ENCODE peak calls at places on chromosomes 16 and 17, in nine cellular contexts. D, H, A, C, T, F, U, M and P are unnamed samples.

GRCh38 chr16:1789643-1790045 is 3.9 kb downstream of the IGFALS start:
- DNase-seq in A (no peak), C (no peak), H (no peak), D (no peak), T (no peak), F (no peak), U (no peak), M (peak), P (no peak)

GRCh38 chr17:78411241-78411855 is 32.9 kb downstream of the PGS1 start:
- DNase-seq in M (peak), C (no peak), H (no peak), D (no peak), T (no peak), A (no peak), F (no peak), U (no peak), P (no peak)

GRCh38 chr16:86089986-86090385 is 191.0 kb downstream of the IRF8 start:
- DNase-seq in C (no peak), T (no peak), H (no peak), M (no peak), D (no peak), U (no peak), A (no peak), F (no peak), P (no peak)

GRCh38 chr17:43456661-43457361 is 27.0 kb upstream of the DHX8 start:
- DNase-seq in A (peak), F (peak), T (peak), U (no peak), C (peak), D (peak), H (peak), M (peak), P (no peak)

GRCh38 chr17:10698116-10698818 is 873 bp downstream of the ADPRM start:
- DNase-seq in C (peak), U (no peak), M (peak), F (peak), D (peak), T (peak), H (no peak), A (peak), P (no peak)

GRCh38 chr17:1216209-1216937 is 36.6 kb upstream of the ABR start:
- DNase-seq in D (no peak), T (no peak), M (peak), F (no peak), C (no peak), A (no peak), U (no peak), H (no peak), P (no peak)

GRCh38 chr17:68705331-68706166 is 104.4 kb upstream of the FAM20A start:
- DNase-seq in F (no peak), C (peak), U (no peak), M (peak), A (peak), D (no peak), H (peak), T (peak), P (no peak)

GRCh38 chr17:19460695-19461094 is 49.7 kb downstream of the RNF112 start:
- DNase-seq in A (no peak), D (no peak), U (no peak), T (no peak), H (no peak), C (no peak), F (peak), M (no peak), P (no peak)

GRCh38 chr17:32461853-32462617 is 17.7 kb downstream of the PSMD11 start:
- DNase-seq in H (no peak), F (no peak), A (peak), M (peak), D (peak), C (peak), U (peak), T (peak), P (no peak)

GRCh38 chr17:75739801-75740200 is 18.5 kb downstream of the ITGB4 start:
- DNase-seq in T (no peak), D (no peak), A (no peak), C (no peak), H (no peak), M (no peak), U (no peak), F (no peak), P (no peak)

GRCh38 chr16:11618107-11618717 is 31.5 kb upstream of the LITAF start:
- DNase-seq in A (no peak), M (no peak), U (no peak), F (no peak), H (no peak), C (no peak), D (no peak), T (no peak), P (no peak)

GRCh38 chr16:83851473-83851872 is 43.7 kb downstream of the HSBP1 start:
- DNase-seq in U (no peak), C (no peak), H (no peak), A (no peak), M (no peak), D (no peak), F (no peak), T (no peak), P (no peak)

GRCh38 chr16:49855822-49856740 is at the start of gene ZNF423:
- DNase-seq in D (no peak), M (peak), H (no peak), T (no peak), C (no peak), U (no peak), A (no peak), F (no peak), P (no peak)

GRCh38 chr16:63467513-63467912 is 1431.3 kb upstream of the CDH8 start:
- DNase-seq in D (no peak), U (no peak), H (no peak), C (no peak), T (no peak), M (no peak), A (no peak), F (no peak), P (no peak)

GRCh38 chr17:60631119-60631518 is 31.1 kb downstream of the PPM1D start:
- DNase-seq in U (no peak), T (peak), C (no peak), D (no peak), A (no peak), F (no peak), M (no peak), H (no peak), P (no peak)

GRCh38 chr16:76535-77272 is 1.3 kb upstream of the MPG start:
- DNase-seq in C (peak), H (no peak), U (no peak), D (peak), F (peak), T (peak), A (peak), M (peak), P (peak)

GRCh38 chr16:53065436-53066165 is 10.8 kb downstream of the CHD9 start:
- DNase-seq in H (no peak), T (no peak), C (no peak), F (no peak), D (no peak), A (no peak), M (no peak), U (no peak), P (no peak)

GRCh38 chr17:48002208-48002919 is 31.5 kb downstream of the CDK5RAP3 start:
- DNase-seq in U (no peak), F (no peak), D (peak), A (peak), C (peak), T (peak), H (peak), M (peak), P (no peak)

GRCh38 chr17:7403043-7403901 is 625 bp downstream of the TMEM256 start:
- DNase-seq in D (peak), T (peak), A (no peak), F (peak), C (no peak), H (no peak), M (peak), U (no peak), P (peak)

GRCh38 chr17:19345067-19345460 is 17.5 kb downstream of the B9D1 start:
- DNase-seq in A (no peak), C (no peak), F (no peak), M (peak), H (no peak), T (no peak), D (no peak), U (no peak), P (no peak)

GRCh38 chr16:1466054-1466453 is 8.8 kb downstream of the CLCN7 start:
- DNase-seq in F (no peak), A (no peak), M (no peak), C (no peak), D (no peak), T (no peak), U (no peak), H (no peak), P (no peak)

GRCh38 chr17:31917065-31917529 is 15.6 kb upstream of the UTP6 start:
- DNase-seq in U (no peak), M (peak), A (no peak), C (no peak), H (no peak), D (no peak), T (no peak), F (no peak), P (no peak)

GRCh38 chr16:15548482-15548891 is 94.5 kb downstream of the MARF1 start:
- DNase-seq in U (no peak), T (peak), C (peak), M (no peak), D (peak), A (no peak), H (no peak), F (no peak), P (no peak)

GRCh38 chr17:61579961-61580360 is 11.1 kb downstream of the NACA2 start:
- DNase-seq in M (no peak), D (peak), H (no peak), F (no peak), A (no peak), T (no peak), C (peak), U (no peak), P (no peak)

GRCh38 chr17:72056727-72057290 is 64.0 kb upstream of the SOX9 start:
- DNase-seq in H (no peak), T (no peak), M (no peak), D (no peak), C (no peak), F (no peak), U (no peak), A (no peak), P (no peak)

GRCh38 chr16:88713568-88714419 is 7.5 kb downstream of the CTU2 start:
- DNase-seq in C (peak), A (peak), F (no peak), D (no peak), H (no peak), T (no peak), M (peak), U (no peak), P (no peak)

GRCh38 chr16:89949121-89949742 is 677 bp downstream of the DEF8 start:
- DNase-seq in D (no peak), H (no peak), U (no peak), C (no peak), F (no peak), M (peak), A (no peak), T (no peak), P (no peak)

GRCh38 chr16:89952551-89952950 is 4.0 kb downstream of the DEF8 start:
- DNase-seq in A (no peak), C (no peak), F (no peak), U (no peak), H (no peak), D (no peak), M (peak), T (no peak), P (no peak)

GRCh38 chr16:89951509-89951908 is 3.0 kb downstream of the DEF8 start:
- DNase-seq in H (no peak), F (no peak), T (no peak), A (no peak), U (no peak), M (no peak), C (no peak), D (no peak), P (no peak)

GRCh38 chr16:89952049-89952448 is 3.5 kb downstream of the DEF8 start:
- DNase-seq in D (no peak), F (no peak), M (peak), H (no peak), T (no peak), U (no peak), A (no peak), C (no peak), P (no peak)

DNA sequence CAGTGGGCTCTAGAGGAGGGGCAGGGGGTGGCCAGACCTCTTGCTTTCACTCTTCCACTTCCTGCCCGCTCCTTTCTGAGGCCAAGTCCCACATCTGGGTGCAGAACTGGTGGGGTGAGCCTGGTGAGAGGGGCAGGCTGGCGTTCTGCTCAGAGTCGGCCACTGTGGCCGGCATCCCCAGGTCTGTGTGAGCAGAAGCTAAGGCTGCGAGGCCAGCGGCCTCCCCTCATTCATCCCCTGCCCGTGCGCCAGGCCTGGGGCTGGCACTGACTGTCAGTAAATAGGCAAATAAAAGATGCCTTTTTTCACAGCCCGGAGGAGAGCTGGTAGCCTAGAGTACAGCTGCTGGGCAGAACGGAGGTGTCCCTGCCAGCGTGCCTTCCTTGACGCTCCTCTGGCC is 1.2 kb downstream of the DEF8 start:
- DNase-seq in T (no peak), F (no peak), H (no peak), D (no peak), M (peak), C (no peak), A (no peak), U (no peak), P (no peak)
- H3K4me3 ChIP-seq in T (peak), F (peak), H (peak), D (peak), M (peak), C (peak), A (peak), U (no peak), P (peak)

DNA sequence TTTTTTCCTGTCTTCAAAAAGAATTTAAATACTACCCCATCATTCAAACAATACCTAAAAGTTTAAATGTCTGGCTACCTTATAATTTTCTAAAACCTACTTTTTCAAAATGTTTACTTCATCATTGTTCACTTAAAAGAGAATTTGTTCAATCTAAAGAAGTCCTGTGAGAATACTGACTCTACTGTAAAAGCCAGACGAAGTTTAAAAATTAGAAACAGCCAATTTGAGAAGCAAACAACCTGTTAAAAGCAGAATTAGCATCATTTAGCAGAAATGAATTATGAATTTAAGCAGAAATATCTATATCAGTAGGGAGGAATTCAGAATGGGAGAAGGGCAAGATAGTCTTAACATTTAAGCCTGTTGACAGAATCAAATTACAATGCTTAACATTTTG is 2.1 kb downstream of the SKA2 start:
- DNase-seq in D (no peak), H (no peak), U (no peak), A (peak), C (no peak), T (no peak), M (no peak), F (no peak), P (no peak)
- H3K4me3 ChIP-seq in D (peak), H (peak), U (no peak), A (no peak), C (no peak), T (peak), M (peak), F (no peak), P (no peak)

GRCh38 chr16:72990003-72990521 is 57.9 kb downstream of the ZFHX3 start:
- DNase-seq in F (peak), A (peak), C (peak), U (no peak), H (peak), T (peak), M (peak), D (no peak), P (peak)

GRCh38 chr16:72991211-72991610 is 56.7 kb downstream of the ZFHX3 start:
- DNase-seq in U (no peak), A (peak), M (no peak), D (no peak), H (no peak), C (no peak), T (no peak), F (no peak), P (no peak)

GRCh38 chr16:72991645-72992044 is 56.3 kb downstream of the ZFHX3 start:
- DNase-seq in U (no peak), T (no peak), A (no peak), C (no peak), M (no peak), H (no peak), D (no peak), F (no peak), P (no peak)

GRCh38 chr16:72989203-72989991 is 58.5 kb downstream of the ZFHX3 start:
- DNase-seq in D (no peak), A (peak), C (peak), H (peak), F (peak), U (no peak), M (peak), T (peak), P (no peak)

DNA sequence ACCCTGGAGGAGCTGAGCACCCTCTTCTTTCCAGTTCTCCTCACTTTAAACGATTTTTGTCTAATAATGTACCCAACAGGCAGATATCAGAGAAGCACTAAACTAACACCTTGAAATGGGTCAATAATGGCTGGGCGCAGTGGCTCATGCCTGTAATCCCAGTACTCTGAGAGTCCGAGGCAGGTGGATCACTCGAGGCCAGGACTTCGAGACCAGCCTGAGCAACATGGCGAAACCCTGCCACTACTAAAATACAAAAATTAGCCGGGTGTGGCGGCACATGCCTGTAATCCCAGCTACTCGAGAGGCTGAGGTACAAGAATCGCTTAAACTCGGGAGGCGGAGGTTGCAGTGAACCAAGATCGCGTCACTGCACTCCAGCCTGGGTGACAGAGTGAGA is 57.4 kb downstream of the ZFHX3 start:
- DNase-seq in T (no peak), F (no peak), U (no peak), A (no peak), H (no peak), C (no peak), D (no peak), M (no peak), P (no peak)
- H3K4me3 ChIP-seq in T (no peak), F (peak), U (no peak), A (no peak), H (peak), C (no peak), D (no peak), M (peak), P (peak)

GRCh38 chr16:4321286-4322120 is 5.6 kb downstream of the GLIS2 start:
- DNase-seq in U (no peak), H (no peak), C (no peak), T (no peak), F (no peak), D (no peak), A (no peak), M (peak), P (no peak)
- H3K4me3 ChIP-seq in U (no peak), H (no peak), C (no peak), T (no peak), F (no peak), D (no peak), A (no peak), M (no peak), P (peak)

DNA sequence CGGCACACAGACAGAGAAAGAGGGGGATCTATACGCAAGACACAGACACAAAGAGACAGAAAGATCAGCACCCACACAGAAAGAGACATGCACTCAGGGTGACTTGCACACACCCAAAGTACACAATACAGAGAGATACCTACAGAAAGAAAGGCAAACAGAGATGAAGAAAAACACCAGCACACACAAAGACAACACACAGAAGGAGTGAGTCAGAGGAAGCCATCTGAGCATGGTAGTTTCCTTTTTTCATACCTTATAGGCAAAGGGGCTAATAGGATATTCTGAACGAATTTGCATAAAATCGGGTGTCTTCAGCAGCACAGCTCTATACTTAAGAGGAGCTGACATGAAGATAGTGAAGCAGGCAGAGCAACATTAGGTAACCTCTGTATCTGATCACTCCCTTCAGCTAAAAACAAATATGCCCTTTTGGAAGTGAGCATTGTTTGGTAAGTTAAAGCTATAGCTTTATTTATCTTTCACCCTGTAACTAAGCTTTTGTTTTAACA is 198.6 kb downstream of the AATF start:
- DNase-seq in D (peak), F (no peak), T (peak), M (no peak), H (no peak), C (peak), U (no peak), A (peak), P (no peak)
- H3K4me3 ChIP-seq in D (no peak), F (no peak), T (no peak), M (no peak), H (no peak), C (no peak), U (no peak), A (no peak), P (no peak)

DNA sequence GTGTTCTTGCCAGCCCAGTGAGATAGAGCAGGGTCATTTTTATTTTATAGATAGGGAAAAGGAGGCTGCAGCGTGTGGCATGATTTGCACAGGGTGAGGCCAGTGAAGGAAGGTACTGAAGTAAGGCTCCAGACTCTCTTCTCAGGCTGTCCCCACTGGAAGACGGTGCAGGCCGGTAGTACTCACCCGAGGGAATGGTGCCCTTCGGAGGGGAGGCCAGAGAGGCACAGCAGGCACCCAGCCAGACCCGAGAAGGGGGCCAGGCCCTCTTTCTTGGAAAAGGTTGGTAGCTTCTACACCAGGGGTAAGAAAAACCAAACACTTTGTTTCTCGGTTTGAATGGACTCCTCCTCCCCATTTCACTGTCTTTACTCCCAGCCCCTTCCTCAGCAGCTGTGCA is 288 bp downstream of the ANKRD40CL start:
- DNase-seq in H (no peak), T (no peak), M (no peak), U (no peak), F (no peak), A (no peak), C (no peak), D (no peak), P (no peak)
- H3K4me3 ChIP-seq in H (no peak), T (no peak), M (no peak), U (no peak), F (no peak), A (no peak), C (no peak), D (peak), P (no peak)

DNA sequence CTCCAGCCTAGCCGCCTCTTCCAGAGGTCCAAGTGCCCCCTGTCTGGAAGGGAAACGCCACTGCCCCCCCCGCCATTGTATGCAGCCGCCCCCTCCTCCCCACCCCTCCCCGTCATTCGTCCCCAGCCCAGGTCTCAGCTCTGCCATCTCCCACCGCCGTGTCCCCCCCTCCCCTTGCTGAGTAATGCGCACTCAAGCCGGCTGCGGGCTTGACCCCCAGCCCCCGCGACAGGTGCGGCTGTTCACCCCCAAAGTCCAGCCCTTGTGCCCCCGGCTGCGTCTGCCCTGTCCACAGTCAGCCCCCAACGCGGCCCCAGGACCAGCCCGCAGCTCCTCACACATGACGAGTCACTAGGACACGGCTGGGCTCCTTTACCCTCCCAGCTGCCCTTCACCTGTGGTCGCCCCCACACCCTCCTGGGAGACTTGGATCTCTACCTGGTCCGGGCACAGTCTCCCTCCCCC is 595 bp downstream of the GPRC5B start:
- DNase-seq in T (no peak), F (no peak), D (no peak), M (no peak), A (no peak), U (no peak), H (no peak), C (no peak), P (no peak)
- H3K4me3 ChIP-seq in T (peak), F (peak), D (peak), M (peak), A (peak), U (peak), H (peak), C (peak), P (peak)

GRCh38 chr16:58732545-58733247 is 1.4 kb downstream of the GOT2 start:
- DNase-seq in U (no peak), H (no peak), C (peak), D (no peak), M (peak), A (peak), F (no peak), T (peak), P (no peak)
- H3K4me3 ChIP-seq in U (peak), H (peak), C (peak), D (peak), M (peak), A (peak), F (peak), T (peak), P (peak)